ENCODE peak calls at places on chromosomes 6 and 20, in six cellular contexts. U is lower lobe of right lung; J is heart right ventricle; S is upper lobe of right lung; Y is cardiac muscle cell; O is CD8-positive, alpha-beta T cell. K is an unnamed sample.

GRCh38 chr6:14442250-14442649 is 324.7 kb downstream of the CD83 start:
- DNase-seq in O (no peak), U (no peak), J (no peak), Y (no peak), S (no peak), K (no peak)

GRCh38 chr6:54695815-54696214 is 150.8 kb upstream of the FAM83B start:
- DNase-seq in J (no peak), S (no peak), U (no peak), Y (no peak), O (no peak), K (no peak)

GRCh38 chr20:23272176-23273029 is 78.2 kb upstream of the NXT1 start:
- DNase-seq in U (no peak), O (no peak), S (no peak), Y (no peak), J (no peak), K (peak; percentile 53)

GRCh38 chr20:58697201-58697866 is 4.7 kb downstream of the NPEPL1 start:
- DNase-seq in J (no peak), U (no peak), Y (no peak), O (no peak), S (peak; percentile 51), K (peak; percentile 64)

GRCh38 chr6:131917318-131917717 is 33.9 kb downstream of the CCN2 start:
- DNase-seq in O (no peak), Y (peak; percentile 23), S (no peak), J (no peak), U (no peak), K (no peak)

GRCh38 chr6:34412054-34412453 is 13.8 kb downstream of the RPS10 start:
- DNase-seq in S (no peak), J (no peak), U (no peak), Y (peak; percentile 19), O (no peak), K (no peak)

GRCh38 chr20:17227669-17228623 is 1.1 kb downstream of the PCSK2 start:
- DNase-seq in U (peak; percentile 41), J (no peak), O (no peak), S (peak; percentile 62), Y (peak; percentile 3), K (no peak)

GRCh38 chr6:127207591-127208120 is 59.0 kb upstream of the RNF146 start:
- DNase-seq in Y (peak; percentile 30), U (no peak), S (no peak), J (no peak), O (no peak), K (no peak)

GRCh38 chr20:19374066-19374615 is 161.7 kb downstream of the SLC24A3 start:
- DNase-seq in U (no peak), Y (no peak), J (no peak), S (no peak), O (no peak), K (no peak)

GRCh38 chr6:5981274-5982026 is 25.3 kb downstream of the NRN1 start:
- DNase-seq in U (no peak), Y (peak; percentile 38), O (no peak), S (no peak), J (no peak), K (no peak)

GRCh38 chr6:110490110-110490509 is 13.7 kb upstream of the SLC22A16 start:
- DNase-seq in U (no peak), J (no peak), Y (no peak), O (no peak), S (no peak), K (no peak)

GRCh38 chr6:13696226-13696625 is 15.4 kb downstream of the RANBP9 start:
- DNase-seq in S (no peak), J (no peak), Y (no peak), U (no peak), O (no peak), K (no peak)

GRCh38 chr6:79134699-79135474 is 56.8 kb upstream of the PHIP start:
- DNase-seq in Y (no peak), J (no peak), U (no peak), O (no peak), S (no peak), K (no peak)

GRCh38 chr20:58889334-58890072 is 37.0 kb downstream of the GNAS start:
- DNase-seq in J (no peak), U (peak; percentile 54), Y (no peak), O (no peak), S (no peak), K (no peak)

GRCh38 chr6:124303971-124304370 is 500.3 kb downstream of the NKAIN2 start:
- DNase-seq in U (no peak), S (no peak), Y (no peak), O (no peak), J (no peak), K (no peak)

GRCh38 chr6:167404385-167405049 is 79.6 kb downstream of the TTLL2 start:
- DNase-seq in O (no peak), U (no peak), Y (no peak), J (no peak), S (no peak), K (peak; percentile 45)

GRCh38 chr6:39791850-39792500 is at the start of gene DAAM2:
- DNase-seq in Y (peak; percentile 70), U (peak; percentile 72), J (peak; percentile 77), S (peak; percentile 86), O (no peak), K (no peak)

GRCh38 chr20:38536310-38536709 is 44.7 kb upstream of the ADIG start:
- DNase-seq in S (no peak), U (no peak), J (no peak), Y (no peak), O (no peak), K (no peak)

GRCh38 chr6:151060096-151060741 is 179.5 kb upstream of the AKAP12 start:
- DNase-seq in Y (peak; percentile 74), S (no peak), J (no peak), U (no peak), O (no peak), K (no peak)
- H3K27ac ChIP-seq in Y (peak overlapping the region; percentile 81), S (no peak overlapping the region), J (no peak overlapping the region), U (no peak overlapping the region), O (no peak overlapping the region), K (peak overlapping the region; percentile 8)

GRCh38 chr6:18126116-18126515 is 3.6 kb upstream of the NHLRC1 start:
- DNase-seq in S (no peak), Y (peak; percentile 12), O (no peak), U (no peak), J (no peak), K (no peak)

GRCh38 chr6:18119236-18119635 is 3.2 kb downstream of the NHLRC1 start:
- DNase-seq in O (no peak), U (no peak), Y (no peak), S (no peak), J (no peak), K (no peak)

GRCh38 chr6:18122128-18123093 is at the start of gene NHLRC1:
- DNase-seq in S (peak; percentile 96), Y (peak; percentile 93), U (peak; percentile 94), J (peak; percentile 90), O (peak; percentile 74), K (peak; percentile 94)

GRCh38 chr6:18118330-18118729 is 4.1 kb downstream of the NHLRC1 start:
- DNase-seq in S (no peak), U (no peak), Y (no peak), J (no peak), O (no peak), K (no peak)

DNA sequence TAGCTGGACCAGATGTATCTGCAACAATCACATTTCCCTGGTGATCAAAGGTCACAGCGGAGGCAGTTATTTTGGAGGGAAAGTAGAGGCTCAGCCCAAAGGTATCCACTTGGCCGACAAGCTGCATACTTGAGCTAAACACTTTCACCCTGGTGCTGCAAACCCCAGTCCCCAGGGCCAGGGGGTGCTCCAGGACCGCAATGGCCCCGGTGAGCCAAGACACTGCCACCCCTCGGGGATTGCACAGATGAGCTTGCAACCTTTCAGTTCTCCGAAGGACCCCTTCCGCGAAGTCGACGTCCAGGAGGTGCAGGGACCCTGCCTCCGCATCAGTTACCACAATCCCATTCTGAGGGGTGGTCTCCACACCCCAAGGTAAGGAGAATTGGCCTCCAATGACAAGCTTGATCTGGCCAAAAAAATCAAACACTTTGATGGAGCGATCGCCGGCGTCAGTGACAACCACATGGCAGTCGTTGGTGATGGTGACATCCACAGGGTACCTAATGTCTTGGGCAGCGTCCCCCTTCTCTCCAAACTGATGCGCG is 823 bp downstream of the NHLRC1 start:
- DNase-seq in O (no peak), Y (no peak), U (peak; percentile 45), J (no peak), S (no peak), K (no peak)
- TF ChIP-seq CTCF in O (no peak), Y (no peak), U (no peak), J (no peak), S (no peak), K (no peak)

GRCh38 chr20:6502219-6502618 is 265.3 kb upstream of the BMP2 start:
- DNase-seq in S (no peak), Y (peak; percentile 40), O (no peak), J (no peak), U (no peak), K (no peak)

GRCh38 chr20:6501061-6501460 is 266.4 kb upstream of the BMP2 start:
- DNase-seq in O (no peak), Y (peak; percentile 47), J (no peak), S (no peak), U (no peak), K (no peak)

GRCh38 chr20:6504179-6504578 is 263.3 kb upstream of the BMP2 start:
- DNase-seq in O (no peak), U (no peak), Y (no peak), S (no peak), J (no peak), K (no peak)

GRCh38 chr20:6504826-6505225 is 262.7 kb upstream of the BMP2 start:
- DNase-seq in O (no peak), U (no peak), Y (no peak), S (no peak), J (no peak), K (no peak)

DNA sequence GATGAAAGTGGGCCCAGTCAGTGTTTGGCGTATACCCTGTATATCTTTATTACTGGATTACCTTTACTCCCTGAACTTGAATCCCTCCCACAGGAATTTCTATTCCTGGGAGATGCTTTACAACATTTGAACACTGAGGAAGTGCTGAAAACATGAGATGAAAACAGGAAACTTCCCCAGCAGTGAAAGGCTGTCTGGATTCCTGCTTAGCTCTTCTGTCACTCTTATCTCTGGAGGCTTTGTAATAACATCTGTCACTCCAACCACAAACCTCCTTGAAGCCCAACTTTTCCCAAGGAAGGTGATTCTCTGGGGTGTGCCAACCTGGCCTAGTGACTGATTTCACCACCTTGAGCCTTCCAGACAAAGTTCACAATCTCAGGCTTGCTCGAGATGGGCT is 264.5 kb upstream of the BMP2 start:
- DNase-seq in O (no peak), S (no peak), Y (peak; percentile 27), J (no peak), U (no peak), K (no peak)
- H3K27ac ChIP-seq in O (no peak overlapping the region), S (no peak overlapping the region), Y (peak overlapping the region; percentile 87), J (no peak overlapping the region), U (no peak overlapping the region), K (no peak overlapping the region)

DNA sequence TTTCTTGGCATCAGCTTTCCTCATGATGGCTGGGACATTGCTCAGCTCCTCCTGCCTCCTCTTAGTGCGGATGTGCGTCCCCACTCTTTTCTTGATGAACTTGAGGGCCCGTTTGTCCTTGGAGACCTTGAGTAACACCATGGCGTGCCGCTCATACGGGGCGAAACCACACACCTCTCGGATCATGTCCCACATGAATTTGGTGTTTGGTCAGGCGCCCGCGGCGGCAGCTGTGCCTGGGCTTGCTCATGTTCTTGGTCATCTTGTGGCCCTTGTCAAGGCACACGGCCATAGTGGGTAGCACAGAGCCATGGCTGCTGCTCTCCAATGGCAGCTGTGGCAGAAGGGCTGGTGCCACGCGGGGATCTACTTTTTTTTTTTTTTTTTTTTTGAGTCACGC is 2.6 kb downstream of the ERGIC3 start:
- DNase-seq in Y (no peak), O (no peak), S (no peak), U (no peak), J (no peak), K (no peak)
- TF ChIP-seq CTCF in Y (no peak), O (no peak), S (no peak), U (no peak), J (no peak), K (no peak)

K was measured in coronary artery.